ENCODE peak calls at places on chromosomes 5 and 9, in four cellular contexts. S is activated CD8-positive, alpha-beta memory T cell treated with anti-CD3 and anti-CD28 coated beads for 1 hour; L is NCI-H1417; V is HEK293T. G is an unnamed sample.

GRCh38 chr9:97786341-97786740 is 66.7 kb upstream of the FOXE1 start:
- DNase-seq in L (no peak), V (no peak), S (no peak), G (no peak)

GRCh38 chr9:115000217-115000639 is 69.8 kb upstream of the TNFSF8 start:
- DNase-seq in L (no peak), V (no peak), S (no peak), G (no peak)

GRCh38 chr9:133107961-133108793 is 12.9 kb downstream of the RALGDS start:
- DNase-seq in S (no peak), L (no peak), V (no peak), G (no peak)

GRCh38 chr9:97636903-97637302 is 3.3 kb downstream of the NCBP1 start:
- DNase-seq in V (no peak), S (no peak), L (no peak), G (no peak)

GRCh38 chr9:34452568-34452967 is 5.8 kb downstream of the FAM219A start:
- DNase-seq in S (no peak), V (no peak), L (no peak), G (no peak)

GRCh38 chr5:67301285-67301904 is 104.8 kb upstream of the CD180 start:
- DNase-seq in L (no peak), S (no peak), V (no peak), G (no peak)

GRCh38 chr5:96324708-96325107 is 108.3 kb downstream of the PCSK1 start:
- DNase-seq in L (no peak), S (no peak), V (no peak), G (no peak)

GRCh38 chr9:101991926-101992325 is 253.5 kb upstream of the GRIN3A start:
- DNase-seq in S (no peak), V (no peak), L (no peak), G (no peak)

GRCh38 chr5:113212244-113212920 is 222.4 kb downstream of the TSSK1B start:
- DNase-seq in S (no peak), V (no peak), L (no peak), G (no peak)

GRCh38 chr5:56490971-56491468 is 257.9 kb upstream of the ANKRD55 start:
- DNase-seq in S (no peak), V (peak; percentile 24), L (no peak), G (no peak)

GRCh38 chr9:128242828-128243485 is 32.9 kb downstream of the GOLGA2 start:
- DNase-seq in L (no peak), V (no peak), S (no peak), G (no peak)

GRCh38 chr9:108775901-108776306 is 79.9 kb downstream of the ACTL7B start:
- DNase-seq in V (no peak), S (no peak), L (no peak), G (no peak)

GRCh38 chr9:22169732-22170131 is 160.6 kb upstream of the CDKN2B start:
- DNase-seq in V (no peak), S (no peak), L (no peak), G (no peak)

GRCh38 chr5:69414885-69415583 is at the start of gene MARVELD2:
- DNase-seq in V (peak; percentile 76), L (peak; percentile 87), S (no peak), G (no peak)

GRCh38 chr5:90355635-90356034 is 53.9 kb downstream of the CETN3 start:
- DNase-seq in S (no peak), V (no peak), L (no peak), G (no peak)

GRCh38 chr5:24644757-24645156 is at the start of gene CDH10:
- DNase-seq in V (peak; percentile 58), S (no peak), L (peak; percentile 17), G (no peak)

GRCh38 chr5:168766038-168766700 is 187.0 kb upstream of the PANK3 start:
- DNase-seq in L (no peak), S (no peak), V (no peak), G (peak; percentile 22)

GRCh38 chr9:136362450-136362784 is 1.1 kb downstream of the DNLZ start:
- DNase-seq in L (no peak), S (no peak), V (no peak), G (no peak)

GRCh38 chr9:136185066-136185465 is 19.9 kb downstream of the LHX3 start:
- DNase-seq in V (no peak), L (no peak), S (no peak), G (no peak)

GRCh38 chr5:42636425-42636824 is 120.2 kb upstream of the CCDC152 start:
- DNase-seq in V (peak; percentile 17), L (no peak), S (no peak), G (no peak)

GRCh38 chr5:428754-429452 is 14.1 kb upstream of the EXOC3 start:
- DNase-seq in S (no peak), L (no peak), V (no peak), G (no peak)

GRCh38 chr9:105065119-105066088 is 137.4 kb upstream of the ABCA1 start:
- DNase-seq in S (no peak), L (no peak), V (no peak), G (no peak)

GRCh38 chr5:157248771-157249475 is 17.0 kb upstream of the CYFIP2 start:
- DNase-seq in S (no peak), V (no peak), L (no peak), G (no peak)

GRCh38 chr9:36125062-36125855 is 11.3 kb upstream of the GLIPR2 start:
- DNase-seq in L (no peak), S (no peak), V (no peak), G (no peak)

GRCh38 chr5:69451941-69452652 is 37.2 kb downstream of the MARVELD2 start:
- DNase-seq in L (no peak), S (no peak), V (no peak), G (no peak)

GRCh38 chr9:26684029-26684428 is 208.6 kb downstream of the CAAP1 start:
- DNase-seq in L (no peak), S (no peak), V (no peak), G (no peak)

GRCh38 chr9:112914524-112914923 is 23.8 kb upstream of the SLC46A2 start:
- DNase-seq in V (no peak), S (no peak), L (no peak), G (no peak)